ENCODE peak calls at places on chromosomes 3 and 15, in seven cellular contexts. Y is activated T-cell treated with anti-CD3 and anti-CD28 coated beads for 24 hours, A is NCI-H2171 treated with DMSO at 0.1 percent for 48 hours, B is GM23338, I is lung, O is endothelial cell, D is KBM-7. F is an unnamed sample.

GRCh38 chr3:184231671-184232070 is 2.3 kb downstream of the VWA5B2 start:
- DNase-seq in I (no peak), B (no peak), Y (no peak), O (no peak), D (no peak), A (peak), F (no peak)

GRCh38 chr15:89346516-89346915 is 11.9 kb upstream of the POLG start:
- DNase-seq in O (no peak), I (no peak), B (peak), Y (no peak), D (no peak), A (no peak), F (no peak)

GRCh38 chr3:123758081-123758564 is 126.0 kb downstream of the MYLK start:
- DNase-seq in O (no peak), D (peak), I (no peak), A (peak), Y (no peak), B (no peak), F (peak)

GRCh38 chr15:25846377-25846776 is 16.8 kb downstream of the ATP10A start:
- DNase-seq in O (no peak), B (no peak), A (no peak), Y (peak), D (peak), I (no peak), F (no peak)

GRCh38 chr3:59877679-59878427 is 828.0 kb upstream of the CFAP20DC start:
- DNase-seq in B (no peak), D (no peak), I (no peak), Y (no peak), A (no peak), O (no peak), F (peak)

GRCh38 chr15:67883228-67883773 is 43.5 kb upstream of the RNU6-1 start:
- DNase-seq in A (peak), Y (no peak), O (no peak), I (no peak), B (no peak), D (peak), F (no peak)

GRCh38 chr3:141332436-141332835 is 35.9 kb upstream of the ZBTB38 start:
- DNase-seq in D (no peak), Y (no peak), I (no peak), A (no peak), B (no peak), O (no peak), F (no peak)

GRCh38 chr3:195468391-195468776 is 25.6 kb upstream of the ACAP2 start:
- DNase-seq in B (no peak), A (no peak), D (peak), I (no peak), Y (no peak), O (no peak), F (no peak)

GRCh38 chr15:78638658-78639314 is 2.2 kb downstream of the CHRNB4 start:
- DNase-seq in D (peak), A (peak), B (peak), Y (peak), O (peak), I (peak), F (peak)

GRCh38 chr3:157226173-157226847 is 66.4 kb upstream of the CCNL1 start:
- DNase-seq in A (no peak), I (no peak), D (no peak), B (no peak), Y (no peak), O (no peak), F (no peak)

GRCh38 chr3:57234613-57235575 is 7.4 kb downstream of the APPL1 start:
- DNase-seq in Y (no peak), A (no peak), O (no peak), D (no peak), B (no peak), I (no peak), F (no peak)

GRCh38 chr3:53264718-53265117 is 8.9 kb upstream of the TKT start:
- DNase-seq in O (no peak), B (no peak), I (no peak), Y (no peak), D (no peak), A (no peak), F (no peak)

GRCh38 chr3:172461530-172462138 is 13.4 kb upstream of the GHSR start:
- DNase-seq in D (peak), I (no peak), B (peak), Y (no peak), A (peak), O (no peak), F (peak)

GRCh38 chr3:148175215-148175614 is 522.5 kb upstream of the AGTR1 start:
- DNase-seq in O (no peak), I (no peak), A (no peak), D (no peak), B (no peak), Y (no peak), F (no peak)

GRCh38 chr15:31528846-31529245 is 202.2 kb downstream of the KLF13 start:
- DNase-seq in B (no peak), D (no peak), A (no peak), Y (no peak), O (no peak), I (no peak), F (no peak)

GRCh38 chr3:70360985-70361384 is 48.5 kb upstream of the MDFIC2 start:
- DNase-seq in O (no peak), I (no peak), A (no peak), D (no peak), Y (no peak), B (no peak), F (peak)